ENCODE peak calls at places on chromosomes 7 and 10, in five cellular contexts. N is T-helper 2 cell, J is caudate nucleus, W is A549, V is neuronal stem cell. I is an unnamed sample.

GRCh38 chr10:697097-697875 is 7.8 kb upstream of the DIP2C start:
- DNase-seq in V (no peak), W (no peak), N (no peak), J (no peak), I (no peak)

GRCh38 chr10:119352042-119352441 is 144.7 kb downstream of the GRK5 start:
- DNase-seq in W (peak), N (no peak), J (no peak), V (no peak), I (no peak)

GRCh38 chr7:51316666-51317581 is at the start of gene COBL:
- DNase-seq in W (no peak), N (no peak), V (peak), J (no peak), I (peak)

GRCh38 chr7:14835399-14835798 is 67.2 kb downstream of the DGKB start:
- DNase-seq in W (no peak), V (no peak), J (no peak), N (no peak), I (no peak)

GRCh38 chr7:31776616-31777015 is 89.6 kb downstream of the PPP1R17 start:
- DNase-seq in J (no peak), W (peak), N (no peak), V (no peak), I (no peak)

GRCh38 chr7:51015581-51015980 is 232.9 kb upstream of the GRB10 start:
- DNase-seq in N (no peak), W (no peak), V (no peak), J (no peak), I (no peak)

GRCh38 chr7:126569402-126569801 is 683.3 kb downstream of the GRM8 start:
- DNase-seq in J (no peak), V (no peak), N (no peak), W (no peak), I (no peak)

GRCh38 chr7:55438085-55438764 is 73.1 kb downstream of the LANCL2 start:
- DNase-seq in W (no peak), J (no peak), N (no peak), V (no peak), I (no peak)

GRCh38 chr10:131081386-131081785 is 230.1 kb downstream of the TCERG1L start:
- DNase-seq in W (no peak), V (no peak), N (no peak), J (no peak), I (no peak)

GRCh38 chr10:14422431-14422830 is 91.7 kb upstream of the FRMD4A start:
- DNase-seq in W (no peak), V (no peak), N (no peak), J (no peak), I (no peak)

GRCh38 chr7:36310897-36311296 is 78.8 kb upstream of the ANLN start:
- DNase-seq in W (no peak), V (no peak), J (no peak), N (no peak), I (no peak)